ENCODE peak calls at places on chromosomes 11 and 22, in ten cellular contexts. Z, W, P, T, Y, N, C, D, O and F are unnamed samples. For H3K4me1, the result is how much of the 10 kb centered on the place peaks cover.

GRCh38 chr11:60610702-60611101 is 88.7 kb upstream of the MS4A8 start:
- DNase-seq in Z (no peak), W (no peak), P (no peak), T (no peak), Y (no peak), N (no peak), C (no peak), D (no peak), O (no peak), F (no peak)

GRCh38 chr11:95711945-95712221 is 77.7 kb downstream of the FAM76B start:
- DNase-seq in Z (no peak), W (no peak), P (no peak), T (no peak), Y (no peak), N (no peak), C (no peak), D (no peak), O (no peak), F (no peak)

GRCh38 chr22:19176732-19177131 is 1.8 kb downstream of the SLC25A1 start:
- DNase-seq in Z (no peak), W (no peak), P (no peak), T (no peak), Y (no peak), N (no peak), C (no peak), D (no peak), O (no peak), F (no peak)

GRCh38 chr11:125123947-125124633 is 12.7 kb upstream of the TMEM218 start:
- DNase-seq in Z (peak), W (no peak), P (peak), T (peak), Y (peak), N (no peak), C (peak), D (peak), O (peak), F (peak)

GRCh38 chr11:67310246-67311050 is 7.1 kb downstream of the SSH3 start:
- DNase-seq in Z (no peak), W (no peak), P (no peak), T (no peak), Y (no peak), N (no peak), C (no peak), D (no peak), O (no peak), F (no peak)

GRCh38 chr11:61969838-61970452 is 2.5 kb upstream of the FTH1 start:
- DNase-seq in Z (peak), W (no peak), P (peak), T (no peak), Y (no peak), N (no peak), C (no peak), D (peak), O (no peak), F (no peak)

GRCh38 chr22:37546436-37547248 is 13.6 kb upstream of the CDC42EP1 start:
- DNase-seq in Z (no peak), W (no peak), P (peak), T (no peak), Y (peak), N (no peak), C (peak), D (no peak), O (peak), F (peak)

GRCh38 chr11:43954241-43954640 is 11.8 kb downstream of the C11orf96 start:
- DNase-seq in Z (no peak), W (no peak), P (no peak), T (peak), Y (no peak), N (no peak), C (no peak), D (no peak), O (no peak), F (no peak)

GRCh38 chr11:106076421-106076922 is 675 bp downstream of the KBTBD3 start:
- DNase-seq in Z (no peak), W (no peak), P (no peak), T (no peak), Y (no peak), N (no peak), C (no peak), D (peak), O (no peak), F (no peak)

GRCh38 chr11:103013426-103013825 is 57.9 kb upstream of the MMP13 start:
- DNase-seq in Z (no peak), W (no peak), P (no peak), T (no peak), Y (no peak), N (no peak), C (no peak), D (no peak), O (no peak), F (no peak)

GRCh38 chr11:109320595-109320994 is 101.4 kb upstream of the C11orf87 start:
- DNase-seq in Z (peak), W (no peak), P (peak), T (no peak), Y (no peak), N (no peak), C (no peak), D (peak), O (no peak), F (no peak)

GRCh38 chr11:34224434-34224966 is 119.1 kb downstream of the NAT10 start:
- DNase-seq in Z (no peak), W (no peak), P (no peak), T (no peak), Y (no peak), N (no peak), C (no peak), D (no peak), O (no peak), F (no peak)

GRCh38 chr11:59135648-59136461 is 6.8 kb upstream of the FAM111A start:
- DNase-seq in Z (peak), W (peak), P (peak), T (peak), Y (peak), N (peak), C (peak), D (peak), O (peak), F (peak)

GRCh38 chr22:30521368-30522156 is 16.1 kb upstream of the SEC14L4 start:
- DNase-seq in Z (no peak), W (no peak), P (no peak), T (no peak), Y (no peak), N (no peak), C (no peak), D (no peak), O (no peak), F (no peak)

GRCh38 chr22:27881404-27881803 is 37.7 kb downstream of the PITPNB start:
- DNase-seq in Z (no peak), W (no peak), P (peak), T (no peak), Y (no peak), N (no peak), C (peak), D (no peak), O (no peak), F (no peak)

GRCh38 chr11:88231894-88232482 is 56.7 kb upstream of the RAB38 start:
- DNase-seq in Z (peak), W (no peak), P (peak), T (no peak), Y (no peak), N (peak), C (no peak), D (peak), O (no peak), F (no peak)

GRCh38 chr11:101129203-101129943 is at the start of gene PGR:
- DNase-seq in Z (peak), W (peak), P (peak), T (peak), Y (peak), N (peak), C (peak), D (no peak), O (peak), F (peak)

GRCh38 chr11:64357904-64358535 is 942 bp upstream of the RPS6KA4 start:
- DNase-seq in Z (no peak), W (no peak), P (peak), T (no peak), Y (no peak), N (no peak), C (no peak), D (peak), O (no peak), F (no peak)

GRCh38 chr11:19460718-19461405 is 220.1 kb upstream of the E2F8 start:
- DNase-seq in Z (no peak), W (no peak), P (peak), T (no peak), Y (peak), N (no peak), C (no peak), D (no peak), O (no peak), F (no peak)

GRCh38 chr11:10233581-10233980 is 60.4 kb downstream of the SBF2 start:
- DNase-seq in Z (peak), W (no peak), P (peak), T (no peak), Y (no peak), N (no peak), C (no peak), D (peak), O (no peak), F (no peak)

GRCh38 chr11:108286369-108286768 is 63.5 kb downstream of the ATM start:
- DNase-seq in Z (peak), W (no peak), P (no peak), T (no peak), Y (no peak), N (no peak), C (no peak), D (no peak), O (no peak), F (no peak)

GRCh38 chr22:47067911-47068654 is 305.6 kb downstream of the TBC1D22A start:
- DNase-seq in Z (no peak), W (no peak), P (no peak), T (no peak), Y (no peak), N (no peak), C (no peak), D (no peak), O (no peak), F (no peak)

GRCh38 chr11:115217726-115218311 is 286.4 kb downstream of the CADM1 start:
- DNase-seq in Z (no peak), W (no peak), P (no peak), T (no peak), Y (no peak), N (no peak), C (no peak), D (no peak), O (no peak), F (no peak)

GRCh38 chr11:104772806-104773241 is 125.4 kb downstream of the CASP12 start:
- DNase-seq in Z (peak), W (no peak), P (peak), T (no peak), Y (peak), N (no peak), C (no peak), D (peak), O (no peak), F (no peak)

GRCh38 chr11:61018059-61018458 is 46.6 kb downstream of the CD6 start:
- DNase-seq in Z (no peak), W (no peak), P (no peak), T (no peak), Y (no peak), N (no peak), C (no peak), D (no peak), O (no peak), F (no peak)

GRCh38 chr11:30818721-30819120 is 232.6 kb upstream of the MPPED2 start:
- DNase-seq in Z (no peak), W (no peak), P (no peak), T (no peak), Y (no peak), N (no peak), C (no peak), D (no peak), O (no peak), F (no peak)

GRCh38 chr11:14454861-14455632 is 44.6 kb downstream of the COPB1 start:
- DNase-seq in Z (peak), W (no peak), P (peak), T (no peak), Y (no peak), N (peak), C (no peak), D (peak), O (no peak), F (no peak)

GRCh38 chr22:30202531-30203006 is 44.0 kb downstream of the LIF start:
- DNase-seq in Z (no peak), W (no peak), P (peak), T (no peak), Y (no peak), N (no peak), C (peak), D (peak), O (no peak), F (peak)

GRCh38 chr11:93041682-93042081 is 72.2 kb downstream of the MTNR1B start:
- DNase-seq in Z (no peak), W (no peak), P (no peak), T (no peak), Y (no peak), N (no peak), C (no peak), D (no peak), O (no peak), F (no peak)

GRCh38 chr11:66906077-66906929 is 49.4 kb downstream of the LRFN4 start:
- DNase-seq in Z (no peak), W (no peak), P (peak), T (no peak), Y (no peak), N (no peak), C (peak), D (peak), O (no peak), F (no peak)

GRCh38 chr11:121469910-121470309 is 17.1 kb upstream of the SORL1-AS1 start:
- DNase-seq in Z (no peak), W (no peak), P (no peak), T (no peak), Y (no peak), N (no peak), C (no peak), D (no peak), O (no peak), F (no peak)

GRCh38 chr11:64611961-64612646 is 21.1 kb downstream of the SLC22A12 start:
- DNase-seq in Z (no peak), W (no peak), P (peak), T (no peak), Y (no peak), N (no peak), C (no peak), D (no peak), O (no peak), F (no peak)

GRCh38 chr11:62324738-62325556 is 12.3 kb upstream of the ASRGL1 start:
- DNase-seq in Z (peak), W (no peak), P (peak), T (no peak), Y (no peak), N (peak), C (no peak), D (peak), O (no peak), F (no peak)

GRCh38 chr11:2724653-2725366 is 25.0 kb upstream of the KCNQ1OT1 start:
- DNase-seq in Z (no peak), W (no peak), P (peak), T (no peak), Y (no peak), N (no peak), C (no peak), D (no peak), O (peak), F (no peak)

GRCh38 chr11:65393513-65394079 is 7.2 kb downstream of the FRMD8 start:
- DNase-seq in Z (no peak), W (no peak), P (no peak), T (no peak), Y (no peak), N (no peak), C (peak), D (no peak), O (no peak), F (peak)

GRCh38 chr11:2884424-2884815 is 1.2 kb downstream of the CDKN1C start:
- DNase-seq in Z (no peak), W (no peak), P (peak), T (no peak), Y (peak), N (no peak), C (peak), D (peak), O (peak), F (peak)

GRCh38 chr11:12797996-12798395 is 123.8 kb downstream of the TEAD1 start:
- DNase-seq in Z (no peak), W (no peak), P (no peak), T (no peak), Y (no peak), N (no peak), C (no peak), D (no peak), O (no peak), F (no peak)
- H3K4me1 ChIP-seq in Z (under half), W (under half), P (under half), T (under half), Y (under half), N (under half), C (under half), D (under half), O (half or more), F (under half)

DNA sequence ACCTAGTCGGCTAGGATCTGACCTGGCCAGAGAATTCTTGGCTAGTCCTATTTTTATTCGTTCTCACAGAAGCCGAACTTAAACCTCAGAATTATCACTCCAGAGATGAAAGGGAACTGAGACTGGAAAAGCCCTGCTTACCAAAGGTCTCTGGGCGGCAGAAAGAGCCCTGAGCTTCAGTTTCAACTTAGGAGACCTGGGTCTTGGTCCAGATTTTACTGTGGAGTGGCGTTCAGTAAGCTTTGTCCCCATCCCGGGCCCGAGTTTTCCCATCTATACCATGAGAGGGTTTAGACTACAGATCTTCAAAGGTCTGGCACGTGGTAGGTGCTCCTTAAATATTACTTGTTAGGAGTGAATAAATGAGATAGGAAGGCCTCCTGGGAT is 529 bp downstream of the NEU3 start:
- DNase-seq in Z (peak), W (no peak), P (no peak), T (no peak), Y (no peak), N (no peak), C (no peak), D (peak), O (no peak), F (no peak)
- H3K27ac ChIP-seq in Z (peak), W (peak), P (peak), T (peak), Y (peak), N (peak), C (no peak), D (peak), O (peak), F (peak)

GRCh38 chr22:39593061-39593930 is 22.7 kb downstream of the CACNA1I start:
- DNase-seq in Z (no peak), W (no peak), P (peak), T (no peak), Y (no peak), N (no peak), C (no peak), D (no peak), O (no peak), F (no peak)
- H3K4me3 ChIP-seq in Z (no peak), W (peak), P (no peak), T (no peak), Y (no peak), N (no peak), C (no peak), D (no peak), O (no peak), F (no peak)

GRCh38 chr22:22058649-22059475 is 76.3 kb upstream of the TOP3B start:
- DNase-seq in Z (no peak), W (no peak), P (no peak), T (no peak), Y (no peak), N (no peak), C (no peak), D (no peak), O (no peak), F (no peak)
- H3K4me1 ChIP-seq in Z (under half), W (under half), P (under half), T (under half), Y (under half), N (under half), C (under half), D (under half), O (under half), F (under half)

DNA sequence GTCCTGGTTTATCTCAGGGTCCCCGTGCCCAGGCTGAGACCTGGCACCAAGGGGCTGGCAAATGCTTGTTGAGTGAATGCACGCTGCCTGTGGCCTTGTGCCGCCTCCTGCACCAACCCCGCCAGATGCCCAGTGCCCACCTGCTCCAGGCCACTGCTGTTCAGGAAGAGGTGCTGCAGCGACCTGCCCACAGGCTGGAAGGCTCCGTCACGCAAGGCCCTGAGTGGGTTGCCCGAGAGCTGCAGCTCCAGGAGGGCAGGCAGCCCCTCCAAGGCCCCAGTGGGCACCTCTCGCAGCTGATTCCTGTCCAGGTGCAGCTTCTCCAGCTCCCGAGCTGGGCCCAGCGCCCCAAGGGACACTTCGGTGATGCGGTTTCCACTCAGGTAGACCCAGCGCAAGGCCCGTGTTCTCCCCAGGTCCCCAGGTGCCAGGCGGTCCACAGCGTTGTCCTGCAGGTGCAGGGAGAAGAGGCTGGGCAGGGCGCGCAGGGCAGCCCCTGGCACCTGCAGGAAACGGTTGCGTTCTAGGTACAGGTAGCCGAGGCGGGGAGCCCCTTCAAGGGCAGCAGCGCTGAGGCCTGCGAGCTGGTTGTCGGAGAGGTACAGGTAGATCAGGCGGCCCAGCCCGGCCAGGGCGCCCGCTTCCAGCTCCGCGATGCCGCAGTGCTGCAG is 3.6 kb downstream of the CHADL start:
- DNase-seq in Z (no peak), W (no peak), P (no peak), T (no peak), Y (no peak), N (no peak), C (no peak), D (no peak), O (no peak), F (no peak)
- H3K27ac ChIP-seq in Z (no peak), W (no peak), P (no peak), T (peak), Y (peak), N (no peak), C (no peak), D (no peak), O (no peak), F (peak)

GRCh38 chr11:112200252-112200651 is 24.9 kb downstream of the BCO2 start:
- DNase-seq in Z (no peak), W (no peak), P (no peak), T (no peak), Y (no peak), N (no peak), C (no peak), D (no peak), O (no peak), F (no peak)
- H3K4me3 ChIP-seq in Z (no peak), W (no peak), P (no peak), T (no peak), Y (no peak), N (no peak), C (no peak), D (no peak), O (no peak), F (no peak)